ENCODE peak calls at places on chromosomes 4 and X, in eight cellular contexts. One of them, this sample, is unnamed.

GRCh38 chr4:16676247-16676646 is 222.2 kb downstream of the LDB2 start:
- DNase-seq in ascending aorta: no peak
- DNase-seq in kidney epithelial cell: no peak
- DNase-seq in GM12865: no peak
- DNase-seq in right lobe of liver: no peak
- DNase-seq in MM.1S: no peak
- DNase-seq in aorta: no peak
- DNase-seq in H7: no peak
- DNase-seq in this sample: no peak

GRCh38 chr4:19971829-19972228 is 279.9 kb upstream of the SLIT2 start:
- DNase-seq in kidney epithelial cell: no peak
- DNase-seq in ascending aorta: no peak
- DNase-seq in H7: no peak
- DNase-seq in GM12865: no peak
- DNase-seq in MM.1S: no peak
- DNase-seq in right lobe of liver: no peak
- DNase-seq in aorta: no peak
- DNase-seq in this sample: no peak

GRCh38 chrX:17860811-17861495 is at the start of gene RAI2:
- DNase-seq in aorta: peak
- DNase-seq in right lobe of liver: peak
- DNase-seq in kidney epithelial cell: no peak
- DNase-seq in GM12865: no peak
- DNase-seq in MM.1S: no peak
- DNase-seq in ascending aorta: no peak
- DNase-seq in H7: peak
- DNase-seq in this sample: no peak

GRCh38 chrX:39907964-39908616 is 189.7 kb downstream of the BCOR start:
- DNase-seq in kidney epithelial cell: peak
- DNase-seq in right lobe of liver: peak
- DNase-seq in MM.1S: no peak
- DNase-seq in ascending aorta: peak
- DNase-seq in aorta: peak
- DNase-seq in H7: peak
- DNase-seq in GM12865: peak
- DNase-seq in this sample: no peak

GRCh38 chr4:5266991-5267390 is 215.7 kb downstream of the STK32B start:
- DNase-seq in aorta: no peak
- DNase-seq in MM.1S: no peak
- DNase-seq in right lobe of liver: no peak
- DNase-seq in kidney epithelial cell: no peak
- DNase-seq in H7: no peak
- DNase-seq in ascending aorta: no peak
- DNase-seq in GM12865: no peak
- DNase-seq in this sample: no peak

GRCh38 chr4:126386512-126386911 is 1071.8 kb downstream of the FAT4 start:
- DNase-seq in H7: no peak
- DNase-seq in kidney epithelial cell: no peak
- DNase-seq in right lobe of liver: no peak
- DNase-seq in ascending aorta: no peak
- DNase-seq in GM12865: no peak
- DNase-seq in MM.1S: no peak
- DNase-seq in aorta: no peak
- DNase-seq in this sample: no peak

GRCh38 chr4:100968046-100968445 is 379.3 kb downstream of the PPP3CA start:
- DNase-seq in MM.1S: no peak
- DNase-seq in kidney epithelial cell: no peak
- DNase-seq in H7: no peak
- DNase-seq in right lobe of liver: no peak
- DNase-seq in GM12865: no peak
- DNase-seq in aorta: no peak
- DNase-seq in ascending aorta: no peak
- DNase-seq in this sample: no peak

GRCh38 chr4:141350122-141350904 is 129.6 kb downstream of the ZNF330 start:
- DNase-seq in MM.1S: no peak
- DNase-seq in aorta: no peak
- DNase-seq in GM12865: no peak
- DNase-seq in H7: no peak
- DNase-seq in right lobe of liver: peak
- DNase-seq in kidney epithelial cell: peak
- DNase-seq in ascending aorta: peak
- DNase-seq in this sample: no peak

GRCh38 chrX:47093248-47093647 is 15.0 kb downstream of the RGN start:
- DNase-seq in right lobe of liver: no peak
- DNase-seq in GM12865: peak
- DNase-seq in H7: no peak
- DNase-seq in MM.1S: peak
- DNase-seq in kidney epithelial cell: no peak
- DNase-seq in aorta: no peak
- DNase-seq in ascending aorta: no peak
- DNase-seq in this sample: peak

GRCh38 chr4:152540293-152540674 is 4.4 kb upstream of the FBXW7 start:
- DNase-seq in right lobe of liver: no peak
- DNase-seq in MM.1S: no peak
- DNase-seq in kidney epithelial cell: no peak
- DNase-seq in GM12865: peak
- DNase-seq in aorta: no peak
- DNase-seq in H7: peak
- DNase-seq in ascending aorta: no peak
- DNase-seq in this sample: no peak

GRCh38 chrX:38798956-38799355 is 2.3 kb upstream of the MID1IP1 start:
- DNase-seq in MM.1S: no peak
- DNase-seq in right lobe of liver: no peak
- DNase-seq in GM12865: no peak
- DNase-seq in kidney epithelial cell: no peak
- DNase-seq in H7: no peak
- DNase-seq in aorta: no peak
- DNase-seq in ascending aorta: no peak
- DNase-seq in this sample: no peak

DNA sequence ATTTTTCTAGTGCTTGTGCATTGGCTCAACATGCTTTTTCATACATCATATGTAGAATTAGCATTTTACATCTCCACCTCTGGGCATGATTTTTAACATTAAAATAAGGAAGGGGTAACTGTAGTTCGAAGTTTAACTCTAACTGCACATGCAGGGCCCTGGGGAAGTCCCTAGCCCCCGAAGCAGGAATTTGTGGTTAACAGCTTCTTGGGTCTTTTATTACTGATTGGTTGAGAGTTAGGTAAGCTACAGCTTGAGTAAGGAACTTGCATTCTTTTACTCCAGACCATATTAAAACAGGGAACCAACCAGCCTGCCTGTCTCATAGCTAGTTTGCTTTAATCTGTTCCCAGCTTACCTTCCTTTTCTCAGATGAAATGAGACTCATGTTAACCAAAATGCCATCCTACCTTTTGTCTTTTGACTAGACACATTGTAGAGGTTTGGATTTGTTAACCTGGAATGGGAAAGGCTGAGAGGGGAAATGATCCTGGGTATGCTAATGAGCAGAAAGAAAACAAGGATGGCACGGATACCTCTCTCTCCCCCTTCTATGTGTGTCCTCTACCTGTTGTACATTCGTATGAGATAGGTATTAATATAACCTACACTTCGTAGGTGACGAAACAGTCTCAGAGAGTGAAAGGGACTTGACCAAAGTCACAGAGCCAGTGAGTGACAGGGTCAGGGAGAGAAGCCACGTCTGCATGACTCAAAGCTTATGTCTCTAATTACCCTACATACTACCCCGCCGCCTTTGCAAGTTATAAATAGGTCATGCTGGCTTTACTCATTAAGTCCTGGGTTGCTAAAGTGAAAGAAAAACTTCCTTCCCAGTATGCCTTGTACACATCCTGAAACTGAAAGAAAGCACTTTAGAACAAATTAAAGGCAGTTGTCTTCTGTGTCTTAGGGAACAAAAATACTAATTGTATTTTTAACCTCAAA is 119.5 kb upstream of the AFF2 start:
- DNase-seq in MM.1S: peak
- DNase-seq in kidney epithelial cell: peak
- DNase-seq in aorta: no peak
- DNase-seq in right lobe of liver: no peak
- DNase-seq in GM12865: peak
- DNase-seq in ascending aorta: no peak
- DNase-seq in H7: no peak
- DNase-seq in this sample: peak
- H3K4me3 ChIP-seq in MM.1S: peak
- H3K4me3 ChIP-seq in kidney epithelial cell: no peak
- H3K4me3 ChIP-seq in aorta: no peak
- H3K4me3 ChIP-seq in right lobe of liver: no peak
- H3K4me3 ChIP-seq in GM12865: peak
- H3K4me3 ChIP-seq in ascending aorta: no peak
- H3K4me3 ChIP-seq in H7: no peak
- H3K4me3 ChIP-seq in this sample: peak

DNA sequence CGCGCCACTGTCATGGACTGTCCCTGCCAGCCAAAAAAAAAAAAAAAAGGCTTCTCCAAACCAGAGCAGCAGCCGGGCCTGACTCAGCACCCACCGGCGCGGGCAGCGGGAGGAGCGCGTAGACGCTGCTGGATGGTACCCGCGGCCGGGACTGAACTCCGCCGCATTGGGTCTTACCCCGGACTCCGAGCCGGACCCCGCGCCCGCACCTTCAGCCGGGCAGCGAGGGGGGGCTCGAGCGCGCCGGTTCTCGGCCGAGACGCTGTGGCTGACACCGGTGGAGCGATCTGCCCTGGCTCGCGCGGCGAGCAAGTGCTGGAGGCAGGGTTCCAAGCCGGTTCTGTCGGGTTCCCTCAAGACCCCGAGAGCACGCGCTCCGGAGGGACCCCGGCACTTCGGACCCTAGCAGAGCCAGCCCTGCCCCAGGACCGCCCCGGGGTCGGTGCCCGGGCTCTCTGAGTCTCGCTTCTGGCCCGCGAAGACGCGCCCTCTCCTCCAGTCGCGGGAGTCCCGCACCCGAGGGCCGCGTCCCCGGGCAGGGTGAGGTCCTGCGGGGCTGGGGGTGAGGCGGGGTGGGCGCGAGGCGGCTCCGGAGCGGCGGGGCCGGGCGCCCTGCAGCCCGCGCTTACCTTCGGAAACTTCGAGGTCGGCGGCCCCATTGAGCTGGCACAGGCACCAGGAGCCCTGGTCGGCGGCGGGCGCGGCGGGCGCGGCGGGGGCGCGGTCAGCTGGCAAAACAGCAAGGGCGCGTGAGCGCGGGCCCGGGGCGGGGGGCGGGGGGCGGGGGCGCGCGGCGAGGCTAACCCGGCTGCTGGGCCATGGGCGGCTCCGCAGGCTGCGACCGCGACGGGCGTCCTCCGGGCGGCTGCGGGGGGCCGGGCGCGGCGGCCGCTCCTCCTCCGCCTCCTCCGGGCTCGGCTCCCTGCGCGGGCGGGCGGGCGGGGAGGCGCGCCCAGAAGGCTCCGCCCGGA is 11.8 kb upstream of the MAN2B2 start:
- DNase-seq in MM.1S: no peak
- DNase-seq in aorta: no peak
- DNase-seq in ascending aorta: no peak
- DNase-seq in H7: peak
- DNase-seq in right lobe of liver: no peak
- DNase-seq in GM12865: no peak
- DNase-seq in kidney epithelial cell: no peak
- DNase-seq in this sample: no peak
- H3K4me3 ChIP-seq in MM.1S: no peak
- H3K4me3 ChIP-seq in aorta: peak
- H3K4me3 ChIP-seq in ascending aorta: peak
- H3K4me3 ChIP-seq in H7: peak
- H3K4me3 ChIP-seq in right lobe of liver: peak
- H3K4me3 ChIP-seq in GM12865: no peak
- H3K4me3 ChIP-seq in kidney epithelial cell: no peak
- H3K4me3 ChIP-seq in this sample: no peak

GRCh38 chr4:24912252-24913098 is at the start of gene CCDC149:
- DNase-seq in right lobe of liver: peak
- DNase-seq in MM.1S: peak
- DNase-seq in ascending aorta: peak
- DNase-seq in H7: peak
- DNase-seq in aorta: peak
- DNase-seq in GM12865: no peak
- DNase-seq in kidney epithelial cell: no peak
- DNase-seq in this sample: no peak

GRCh38 chr4:24914460-24914859 is 1.6 kb upstream of the CCDC149 start:
- DNase-seq in aorta: no peak
- DNase-seq in ascending aorta: no peak
- DNase-seq in GM12865: no peak
- DNase-seq in kidney epithelial cell: no peak
- DNase-seq in H7: no peak
- DNase-seq in MM.1S: no peak
- DNase-seq in right lobe of liver: no peak
- DNase-seq in this sample: no peak

GRCh38 chr4:24910504-24910903 is 2.3 kb downstream of the CCDC149 start:
- DNase-seq in H7: no peak
- DNase-seq in ascending aorta: no peak
- DNase-seq in kidney epithelial cell: no peak
- DNase-seq in aorta: no peak
- DNase-seq in right lobe of liver: no peak
- DNase-seq in GM12865: no peak
- DNase-seq in MM.1S: no peak
- DNase-seq in this sample: no peak

GRCh38 chr4:24915121-24915922 is 2.5 kb upstream of the CCDC149 start:
- DNase-seq in ascending aorta: no peak
- DNase-seq in GM12865: no peak
- DNase-seq in right lobe of liver: no peak
- DNase-seq in H7: peak
- DNase-seq in aorta: no peak
- DNase-seq in kidney epithelial cell: no peak
- DNase-seq in MM.1S: no peak
- DNase-seq in this sample: no peak

GRCh38 chr4:24913099-24913445 is 230 bp upstream of the CCDC149 start:
- DNase-seq in GM12865: no peak
- DNase-seq in aorta: no peak
- DNase-seq in H7: no peak
- DNase-seq in kidney epithelial cell: no peak
- DNase-seq in MM.1S: no peak
- DNase-seq in right lobe of liver: no peak
- DNase-seq in ascending aorta: no peak
- DNase-seq in this sample: no peak
- H3K4me3 ChIP-seq in GM12865: no peak
- H3K4me3 ChIP-seq in aorta: peak
- H3K4me3 ChIP-seq in H7: peak
- H3K4me3 ChIP-seq in kidney epithelial cell: peak
- H3K4me3 ChIP-seq in MM.1S: peak
- H3K4me3 ChIP-seq in right lobe of liver: peak
- H3K4me3 ChIP-seq in ascending aorta: peak
- H3K4me3 ChIP-seq in this sample: no peak

DNA sequence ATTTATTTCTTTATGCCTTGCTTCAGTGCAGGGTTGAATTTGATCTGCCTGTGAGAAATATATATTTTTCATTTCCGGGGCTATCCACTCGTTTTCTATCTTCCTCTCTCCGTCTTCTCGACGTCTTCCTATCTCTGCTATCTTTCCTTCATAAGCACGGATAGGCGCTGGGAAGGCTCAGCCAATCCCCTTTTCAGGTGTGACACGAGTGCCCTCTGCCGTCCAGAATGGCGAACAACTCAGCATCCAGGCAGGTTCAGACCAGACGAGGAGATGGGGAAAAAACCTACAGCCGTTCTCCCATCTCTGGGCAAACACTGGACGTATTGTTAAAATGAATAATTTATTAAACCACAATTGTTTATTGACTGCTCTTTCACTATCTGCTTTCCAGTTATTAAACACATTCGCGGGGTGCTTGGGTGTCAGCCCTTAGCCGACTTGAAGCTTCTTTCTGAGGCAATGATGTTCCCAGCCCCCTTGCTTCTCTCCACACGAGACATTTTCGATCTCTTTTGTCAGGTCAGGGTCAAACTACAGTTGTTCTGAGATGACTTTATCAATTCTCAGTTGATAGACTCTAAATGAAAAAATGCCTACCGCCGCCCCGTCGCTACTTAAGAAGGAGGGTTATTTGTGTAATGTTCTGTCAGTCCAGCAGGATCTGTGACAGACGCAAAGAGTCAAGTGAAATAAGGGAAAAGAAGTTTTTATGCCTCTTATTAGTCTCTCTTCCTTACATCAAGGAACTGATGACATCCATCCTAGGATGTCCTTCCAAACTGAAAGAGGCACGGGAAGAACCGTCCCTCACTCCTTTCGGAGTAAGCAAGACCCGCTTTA is 96.3 kb upstream of the NOCT start:
- DNase-seq in aorta: peak
- DNase-seq in GM12865: peak
- DNase-seq in ascending aorta: no peak
- DNase-seq in kidney epithelial cell: peak
- DNase-seq in right lobe of liver: peak
- DNase-seq in H7: peak
- DNase-seq in MM.1S: peak
- DNase-seq in this sample: peak
- H3K4me3 ChIP-seq in aorta: no peak
- H3K4me3 ChIP-seq in GM12865: no peak
- H3K4me3 ChIP-seq in ascending aorta: no peak
- H3K4me3 ChIP-seq in kidney epithelial cell: no peak
- H3K4me3 ChIP-seq in right lobe of liver: no peak
- H3K4me3 ChIP-seq in H7: no peak
- H3K4me3 ChIP-seq in MM.1S: no peak
- H3K4me3 ChIP-seq in this sample: no peak